ENCODE peak calls at places on chromosomes 2 and 18, in seven cellular contexts. D is activated T-cell treated with anti-CD3 and anti-CD28 coated beads for 24 hours, F is RKO, B is neuronal stem cell, V is lower leg skin, Y is AG08396, C is NCI-H345. Q is an unnamed sample.

GRCh38 chr2:198807131-198807530 is 650.6 kb downstream of the SATB2 start:
- DNase-seq in B (no peak), F (no peak), V (no peak), Y (no peak), C (no peak), D (no peak), Q (no peak)

GRCh38 chr2:162887902-162888301 is 49.3 kb upstream of the KCNH7 start:
- DNase-seq in Y (no peak), C (no peak), D (no peak), B (no peak), F (no peak), V (no peak), Q (no peak)

GRCh38 chr2:119157850-119158511 is 570 bp downstream of the C1QL2 start:
- DNase-seq in D (no peak), F (no peak), V (no peak), B (no peak), C (peak), Y (no peak), Q (peak)

GRCh38 chr18:32576296-32576916 is 105.7 kb upstream of the GAREM1 start:
- DNase-seq in F (peak), D (no peak), C (no peak), B (peak), V (no peak), Y (no peak), Q (peak)

GRCh38 chr2:166126014-166126639 is 1.7 kb downstream of the SCN1A start:
- DNase-seq in D (no peak), V (no peak), Y (no peak), B (no peak), C (no peak), F (no peak), Q (peak)

GRCh38 chr2:154697422-154698237 is 865 bp upstream of the KCNJ3 start:
- DNase-seq in V (no peak), Y (no peak), C (peak), B (peak), D (no peak), F (no peak), Q (peak)

GRCh38 chr2:121755237-121756111 is at the start of gene TSN:
- DNase-seq in F (peak), Y (peak), B (peak), C (peak), D (peak), V (peak), Q (peak)

GRCh38 chr18:13222371-13223281 is 4.1 kb downstream of the LDLRAD4 start:
- DNase-seq in Y (peak), F (no peak), C (peak), V (peak), D (no peak), B (no peak), Q (peak)

GRCh38 chr2:20599861-20600461 is 50.9 kb downstream of the HS1BP3 start:
- DNase-seq in B (peak), Y (no peak), V (no peak), F (no peak), D (no peak), C (no peak), Q (no peak)

GRCh38 chr2:221572821-221573429 is 821 bp upstream of the EPHA4 start:
- DNase-seq in D (no peak), V (peak), F (no peak), C (peak), B (peak), Y (peak), Q (peak)

GRCh38 chr18:30775629-30776028 is 266.9 kb downstream of the DSC3 start:
- DNase-seq in B (no peak), C (no peak), V (no peak), Y (no peak), D (no peak), F (no peak), Q (no peak)

GRCh38 chr2:3379339-3379646 is 201 bp upstream of the TRAPPC12 start:
- DNase-seq in Y (no peak), C (no peak), V (no peak), B (no peak), F (no peak), D (no peak), Q (no peak)

GRCh38 chr2:38106420-38107182 is 30.6 kb upstream of the CYP1B1 start:
- DNase-seq in D (no peak), C (no peak), B (no peak), F (no peak), V (no peak), Y (no peak), Q (no peak)

GRCh38 chr18:48842259-48843061 is 108.3 kb downstream of the SMAD7 start:
- DNase-seq in Y (no peak), V (no peak), C (no peak), D (no peak), B (no peak), F (no peak), Q (no peak)

GRCh38 chr2:228768818-228769217 is 502.3 kb downstream of the PID1 start:
- DNase-seq in F (peak), D (no peak), B (no peak), Y (peak), V (no peak), C (no peak), Q (no peak)

GRCh38 chr2:58527656-58528055 is 286.5 kb upstream of the FANCL start:
- DNase-seq in C (no peak), F (no peak), B (no peak), V (no peak), Y (no peak), D (no peak), Q (peak)

GRCh38 chr2:36461039-36461681 is 105.6 kb downstream of the CRIM1 start:
- DNase-seq in Y (no peak), F (peak), B (peak), V (no peak), D (no peak), C (no peak), Q (no peak)